ENCODE peak calls at places on chromosomes 2 and 18, in five cellular contexts. One of them, this sample, is unnamed.
A peak's percentile ranks its signal among the peaks of the same experiment; 100 is the strongest.

GRCh38 chr2:119768731-119769130 is 9.0 kb downstream of the PTPN4 start:
- DNase-seq in smooth muscle cell of the brain vasculature: no peak
- DNase-seq in HCT116: no peak
- DNase-seq in cardiac septum: no peak
- DNase-seq in HEK293T: no peak
- DNase-seq in this sample: no peak

GRCh38 chr2:173716458-173717052 is 248.6 kb downstream of the SP3 start:
- DNase-seq in smooth muscle cell of the brain vasculature: no peak
- DNase-seq in HCT116: no peak
- DNase-seq in cardiac septum: no peak
- DNase-seq in HEK293T: no peak
- DNase-seq in this sample: peak; percentile 51

GRCh38 chr2:22821458-22821857 is 563.5 kb upstream of the KLHL29 start:
- DNase-seq in smooth muscle cell of the brain vasculature: no peak
- DNase-seq in HCT116: no peak
- DNase-seq in cardiac septum: no peak
- DNase-seq in HEK293T: no peak
- DNase-seq in this sample: no peak

GRCh38 chr2:181185948-181186347 is 205.5 kb downstream of the UBE2E3 start:
- DNase-seq in smooth muscle cell of the brain vasculature: no peak
- DNase-seq in HCT116: no peak
- DNase-seq in cardiac septum: no peak
- DNase-seq in HEK293T: no peak
- DNase-seq in this sample: no peak

GRCh38 chr2:198322275-198322674 is 517.9 kb downstream of the PLCL1 start:
- DNase-seq in smooth muscle cell of the brain vasculature: no peak
- DNase-seq in HCT116: no peak
- DNase-seq in cardiac septum: no peak
- DNase-seq in HEK293T: peak; percentile 21
- DNase-seq in this sample: no peak

GRCh38 chr18:383135-383534 is 115.3 kb upstream of the THOC1 start:
- DNase-seq in smooth muscle cell of the brain vasculature: no peak
- DNase-seq in HCT116: no peak
- DNase-seq in cardiac septum: no peak
- DNase-seq in HEK293T: no peak
- DNase-seq in this sample: no peak

GRCh38 chr2:204628926-204629661 is 83.8 kb downstream of the PARD3B start:
- DNase-seq in smooth muscle cell of the brain vasculature: no peak
- DNase-seq in HCT116: no peak
- DNase-seq in cardiac septum: no peak
- DNase-seq in HEK293T: no peak
- DNase-seq in this sample: no peak

GRCh38 chr2:239029958-239030357 is 182.1 kb downstream of the TWIST2 start:
- DNase-seq in smooth muscle cell of the brain vasculature: no peak
- DNase-seq in HCT116: no peak
- DNase-seq in cardiac septum: no peak
- DNase-seq in HEK293T: no peak
- DNase-seq in this sample: no peak

GRCh38 chr18:79933765-79934164 is 17.7 kb downstream of the SLC66A2 start:
- DNase-seq in smooth muscle cell of the brain vasculature: no peak
- DNase-seq in HCT116: no peak
- DNase-seq in cardiac septum: peak; percentile 56
- DNase-seq in HEK293T: no peak
- DNase-seq in this sample: no peak

GRCh38 chr2:97728091-97728596 is 14.8 kb downstream of the ZAP70 start:
- DNase-seq in smooth muscle cell of the brain vasculature: no peak
- DNase-seq in HCT116: no peak
- DNase-seq in cardiac septum: peak; percentile 55
- DNase-seq in HEK293T: no peak
- DNase-seq in this sample: no peak

GRCh38 chr2:79369127-79369526 is 143.7 kb upstream of the CTNNA2 start:
- DNase-seq in smooth muscle cell of the brain vasculature: no peak
- DNase-seq in HCT116: no peak
- DNase-seq in cardiac septum: no peak
- DNase-seq in HEK293T: no peak
- DNase-seq in this sample: no peak

GRCh38 chr2:26767894-26768487 is 3.9 kb downstream of the SLC35F6 start:
- DNase-seq in smooth muscle cell of the brain vasculature: no peak
- DNase-seq in HCT116: no peak
- DNase-seq in cardiac septum: no peak
- DNase-seq in HEK293T: no peak
- DNase-seq in this sample: no peak

GRCh38 chr2:160469164-160469563 is 24.4 kb downstream of the RBMS1 start:
- DNase-seq in smooth muscle cell of the brain vasculature: no peak
- DNase-seq in HCT116: no peak
- DNase-seq in cardiac septum: no peak
- DNase-seq in HEK293T: no peak
- DNase-seq in this sample: no peak

GRCh38 chr18:78915446-78916008 is 64.1 kb upstream of the SALL3 start:
- DNase-seq in smooth muscle cell of the brain vasculature: no peak
- DNase-seq in HCT116: no peak
- DNase-seq in cardiac septum: no peak
- DNase-seq in HEK293T: no peak
- DNase-seq in this sample: no peak